ENCODE peak calls at places on chromosomes 5 and 9, in six cellular contexts. H, J, X, N, S and W are unnamed samples.

GRCh38 chr5:180381428-180381827 is 28.3 kb upstream of the GFPT2 start:
- DNase-seq in H (no peak), J (no peak), X (no peak), N (no peak), S (no peak), W (no peak)

GRCh38 chr5:151087475-151087874 is 6.6 kb upstream of the TNIP1 start:
- DNase-seq in H (no peak), J (no peak), X (no peak), N (no peak), S (no peak), W (no peak)

GRCh38 chr5:61625682-61626620 is 293.9 kb downstream of the ZSWIM6 start:
- DNase-seq in H (peak), J (peak), X (peak), N (peak), S (peak), W (no peak)

GRCh38 chr5:135242021-135242480 is 157.0 kb downstream of the MACROH2A1 start:
- DNase-seq in H (no peak), J (no peak), X (no peak), N (peak), S (peak), W (no peak)

GRCh38 chr5:40572947-40573346 is 106.8 kb upstream of the PTGER4 start:
- DNase-seq in H (no peak), J (no peak), X (no peak), N (peak), S (no peak), W (no peak)

GRCh38 chr5:125848746-125849145 is 574.5 kb upstream of the GRAMD2B start:
- DNase-seq in H (no peak), J (no peak), X (no peak), N (no peak), S (no peak), W (no peak)

GRCh38 chr5:34484591-34485228 is 171.4 kb upstream of the RAI14 start:
- DNase-seq in H (no peak), J (no peak), X (no peak), N (no peak), S (no peak), W (no peak)

GRCh38 chr5:114255275-114255674 is 106.6 kb upstream of the KCNN2 start:
- DNase-seq in H (no peak), J (no peak), X (no peak), N (no peak), S (no peak), W (no peak)

GRCh38 chr5:150117945-150118560 is 31.7 kb upstream of the CSF1R start:
- DNase-seq in H (no peak), J (peak), X (no peak), N (no peak), S (peak), W (no peak)

GRCh38 chr5:41508696-41509398 is 1.6 kb downstream of the PLCXD3 start:
- DNase-seq in H (no peak), J (no peak), X (no peak), N (no peak), S (no peak), W (no peak)

GRCh38 chr5:31888513-31888912 is 249.6 kb downstream of the PDZD2 start:
- DNase-seq in H (no peak), J (no peak), X (no peak), N (no peak), S (no peak), W (no peak)

GRCh38 chr5:62506659-62507460 is 71.8 kb upstream of the LRRC70 start:
- DNase-seq in H (no peak), J (no peak), X (no peak), N (peak), S (no peak), W (no peak)

GRCh38 chr5:109558364-109558763 is 131.4 kb upstream of the MAN2A1 start:
- DNase-seq in H (no peak), J (no peak), X (peak), N (no peak), S (no peak), W (no peak)

GRCh38 chr5:140821375-140822280 is at the start of gene PCDHA5:
- DNase-seq in H (no peak), J (no peak), X (peak), N (no peak), S (no peak), W (no peak)

DNA sequence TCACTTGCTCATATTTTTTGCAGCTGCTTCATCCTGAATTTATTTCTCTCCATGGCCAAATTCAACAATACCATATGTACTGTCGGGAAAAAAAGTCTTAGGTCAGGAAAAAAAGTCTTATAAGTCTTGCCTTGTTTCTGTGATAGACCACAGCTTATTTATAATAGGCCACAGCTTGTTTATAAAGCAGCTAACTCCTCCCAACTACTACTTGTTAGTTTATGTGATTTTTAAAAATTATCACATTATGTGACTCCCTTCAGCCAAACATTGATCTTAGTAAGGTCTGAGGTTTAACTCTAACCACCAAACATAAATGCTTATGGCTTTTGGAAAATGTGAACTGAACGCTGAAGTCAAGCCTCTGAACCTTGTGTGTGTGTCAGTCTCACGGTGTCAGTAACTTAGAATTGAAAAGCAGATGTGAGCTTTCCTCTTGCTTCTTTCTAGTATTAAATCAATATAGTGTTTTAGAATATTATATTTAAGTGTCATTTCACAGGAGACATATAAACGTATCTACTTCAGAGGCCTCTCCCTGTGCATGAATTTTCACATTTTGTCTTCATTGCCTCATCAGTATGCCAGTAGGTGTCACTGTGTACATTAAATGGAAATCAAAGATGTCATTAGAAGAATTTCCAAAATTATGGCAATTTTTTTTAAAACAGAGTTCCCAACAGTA is 51.3 kb downstream of the SNX24 start:
- DNase-seq in H (no peak), J (no peak), X (no peak), N (peak), S (no peak), W (no peak)
- TF ChIP-seq CTCF in H (peak), J (peak), X (peak), N (peak), S (peak), W (peak)

DNA sequence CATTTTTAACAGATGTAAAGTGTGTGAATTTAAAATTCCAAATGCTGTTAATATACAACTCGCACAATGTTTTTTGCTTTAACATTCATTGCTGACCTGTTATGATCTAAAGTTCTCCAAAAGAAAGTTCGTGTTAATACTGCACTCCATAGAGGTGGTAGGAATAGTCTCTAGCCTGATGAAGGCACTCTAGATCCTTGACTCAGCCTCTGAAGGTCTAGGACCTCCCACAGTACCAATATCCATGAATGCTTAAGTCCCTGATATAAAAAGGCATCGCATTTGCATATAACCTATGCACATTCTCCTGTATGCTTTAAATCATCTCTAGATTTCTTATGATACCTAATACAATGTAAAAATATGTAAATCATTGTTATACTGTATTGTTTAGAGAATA is 213.6 kb downstream of the EFNA5 start:
- DNase-seq in H (no peak), J (no peak), X (no peak), N (no peak), S (no peak), W (no peak)
- TF ChIP-seq CTCF in H (no peak), J (no peak), X (no peak), N (no peak), S (no peak), W (no peak)

GRCh38 chr9:33782395-33783152 is 12.8 kb upstream of the PRSS3 start:
- DNase-seq in H (no peak), J (no peak), X (no peak), N (peak), S (no peak), W (no peak)

GRCh38 chr9:33781736-33782135 is 13.6 kb upstream of the PRSS3 start:
- DNase-seq in H (no peak), J (no peak), X (no peak), N (no peak), S (no peak), W (no peak)

GRCh38 chr9:33776578-33776977 is 18.8 kb upstream of the PRSS3 start:
- DNase-seq in H (no peak), J (no peak), X (no peak), N (no peak), S (no peak), W (no peak)

GRCh38 chr9:33778700-33779351 is 16.5 kb upstream of the PRSS3 start:
- DNase-seq in H (peak), J (peak), X (peak), N (peak), S (no peak), W (no peak)
- TF ChIP-seq CTCF in H (peak), J (peak), X (peak), N (peak), S (peak), W (peak)

GRCh38 chr5:72149742-72150141 is 42.5 kb downstream of the MAP1B start:
- DNase-seq in H (no peak), J (no peak), X (no peak), N (peak), S (no peak), W (no peak)
- TF ChIP-seq CTCF in H (no peak), J (peak), X (no peak), N (peak), S (no peak), W (peak)